ENCODE peak calls at places on chromosomes 12 and 14, in four cellular contexts. S is H1, W is HCT116, C is HepG2. T is an unnamed sample.
A peak's percentile ranks its signal among the peaks of the same experiment; 100 is the strongest.

GRCh38 chr12:133038310-133038709 is 1.0 kb downstream of the ZNF84 start:
- DNase-seq in S (no peak), W (no peak), C (no peak), T (no peak)

GRCh38 chr12:2739832-2740641 is 54.7 kb upstream of the FKBP4 start:
- DNase-seq in S (no peak), W (no peak), C (peak; percentile 32), T (no peak)

GRCh38 chr12:102436867-102437266 is 43.5 kb downstream of the IGF1 start:
- DNase-seq in S (no peak), W (no peak), C (no peak), T (no peak)

GRCh38 chr12:118925407-118926202 is 55.7 kb upstream of the SRRM4 start:
- DNase-seq in S (no peak), W (no peak), C (no peak), T (no peak)

GRCh38 chr12:53569174-53569557 is 57.0 kb downstream of the ATF7 start:
- DNase-seq in S (peak; percentile 3), W (no peak), C (no peak), T (no peak)

GRCh38 chr14:80942158-80942738 is 710 bp upstream of the CEP128 start:
- DNase-seq in S (no peak), W (no peak), C (no peak), T (no peak)

GRCh38 chr12:78086553-78087362 is 256.1 kb downstream of the NAV3 start:
- DNase-seq in S (no peak), W (no peak), C (no peak), T (no peak)

GRCh38 chr12:114689075-114689994 is 5.4 kb upstream of the TBX3 start:
- DNase-seq in S (no peak), W (no peak), C (no peak), T (no peak)

GRCh38 chr12:26845984-26846383 is 13.0 kb upstream of the ITPR2 start:
- DNase-seq in S (no peak), W (no peak), C (peak; percentile 57), T (no peak)

GRCh38 chr12:132700212-132700913 is 10.3 kb upstream of the PGAM5 start:
- DNase-seq in S (no peak), W (no peak), C (peak; percentile 45), T (no peak)

GRCh38 chr12:54394281-54394719 is 9.8 kb upstream of the ZNF385A start:
- DNase-seq in S (no peak), W (peak; percentile 45), C (peak; percentile 25), T (peak; percentile 80)

GRCh38 chr12:49588761-49589516 is 16.5 kb downstream of the FAM186B start:
- DNase-seq in S (no peak), W (no peak), C (no peak), T (no peak)

GRCh38 chr14:61566537-61567225 is 128.6 kb upstream of the HIF1A start:
- DNase-seq in S (no peak), W (no peak), C (no peak), T (no peak)

GRCh38 chr12:56803750-56804149 is 40.6 kb downstream of the HSD17B6 start:
- DNase-seq in S (no peak), W (no peak), C (no peak), T (no peak)

GRCh38 chr14:99413972-99414371 is 66.7 kb downstream of the SETD3 start:
- DNase-seq in S (no peak), W (no peak), C (no peak), T (no peak)

GRCh38 chr14:90543876-90544275 is 147.0 kb downstream of the CALM1 start:
- DNase-seq in S (no peak), W (no peak), C (no peak), T (no peak)
- TF ChIP-seq ATF3 in S (no peak), W (no peak), C (no peak), T (no peak)

GRCh38 chr14:55353686-55354467 is 57.8 kb downstream of the ATG14 start:
- DNase-seq in S (no peak), W (peak; percentile 2), C (no peak), T (no peak)
- TF ChIP-seq ATF3 in S (no peak), W (no peak), C (no peak), T (no peak)

DNA sequence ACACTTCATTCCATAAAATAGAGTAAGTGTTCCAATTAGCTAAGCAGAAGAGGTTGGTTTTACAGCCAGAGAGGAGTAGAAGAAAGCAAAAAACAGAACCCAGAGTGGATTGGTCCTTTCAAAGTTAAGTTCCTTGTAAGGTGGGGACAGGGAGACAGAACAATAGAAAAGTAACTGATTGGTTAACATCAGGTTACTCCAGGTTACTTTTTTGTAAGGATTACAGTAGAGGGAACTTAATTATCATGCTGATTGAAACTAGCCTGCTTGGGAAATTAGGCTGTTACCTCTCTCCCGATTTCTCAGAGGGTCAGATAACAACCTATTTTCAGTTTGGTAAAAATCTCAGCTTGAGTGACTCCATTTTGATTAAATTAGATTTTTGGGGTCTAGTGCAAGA is 11.5 kb downstream of the SOCS2 start:
- DNase-seq in S (no peak), W (no peak), C (no peak), T (no peak)
- TF ChIP-seq ATF3 in S (no peak), W (no peak), C (no peak), T (no peak)

DNA sequence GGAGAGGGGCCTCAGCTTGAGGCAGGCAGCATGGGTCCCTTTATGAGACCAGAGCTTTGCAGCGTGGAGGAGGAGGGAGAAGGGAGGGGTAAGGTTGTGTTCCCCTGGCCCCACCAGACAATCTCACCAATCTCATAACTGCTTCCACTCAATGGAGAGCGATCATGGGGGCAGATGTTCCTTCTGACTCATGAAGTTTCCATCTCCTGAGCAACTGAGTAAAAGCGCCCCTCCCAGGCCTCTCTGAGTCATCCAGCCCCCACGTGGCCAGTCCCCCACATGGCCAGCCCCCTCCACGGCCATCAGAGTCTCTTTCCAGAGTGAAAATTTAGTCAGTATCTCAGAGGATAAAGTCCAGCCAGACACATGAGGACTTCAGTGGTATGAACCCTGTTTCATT is 39.2 kb upstream of the PLXNC1 start:
- DNase-seq in S (no peak), W (no peak), C (no peak), T (no peak)
- TF ChIP-seq ATF3 in S (no peak), W (no peak), C (no peak), T (no peak)

GRCh38 chr12:96902076-96902475 is 5.0 kb upstream of the NEDD1 start:
- DNase-seq in S (no peak), W (no peak), C (no peak), T (no peak)
- TF ChIP-seq ATF3 in S (no peak), W (no peak), C (no peak), T (no peak)

GRCh38 chr14:63752449-63753169 is 24.7 kb upstream of the SGPP1 start:
- DNase-seq in S (no peak), W (no peak), C (peak; percentile 12), T (no peak)
- TF ChIP-seq ATF3 in S (no peak), W (no peak), C (no peak), T (no peak)

GRCh38 chr12:115920395-115921183 is 356.9 kb downstream of the MED13L start:
- DNase-seq in S (no peak), W (no peak), C (no peak), T (no peak)
- TF ChIP-seq ATF3 in S (no peak), W (no peak), C (no peak), T (no peak)